ENCODE peak calls at places on chromosomes 4 and X, in four cellular contexts. E is K562, I is HCT116, S is transverse colon. P is an unnamed sample.

GRCh38 chr4:6992728-6993655 is 50.2 kb upstream of the TADA2B start:
- DNase-seq in S (no peak), E (no peak), I (no peak), P (no peak)

GRCh38 chr4:67587156-67587555 is 28.6 kb downstream of the STAP1 start:
- DNase-seq in I (no peak), E (no peak), S (no peak), P (no peak)

GRCh38 chr4:20443406-20443805 is 191.7 kb downstream of the SLIT2 start:
- DNase-seq in S (no peak), E (no peak), I (no peak), P (no peak)

GRCh38 chr4:168787334-168787733 is 222.7 kb downstream of the CBR4 start:
- DNase-seq in S (no peak), I (no peak), E (no peak), P (no peak)

GRCh38 chr4:53049528-53049927 is 187.4 kb downstream of the RASL11B start:
- DNase-seq in I (no peak), E (no peak), S (no peak), P (no peak)

GRCh38 chr4:6526696-6527095 is 48.3 kb upstream of the MAN2B2 start:
- DNase-seq in S (no peak), I (no peak), E (no peak), P (no peak)

GRCh38 chr4:4386736-4387392 is at the start of gene NSG1:
- DNase-seq in S (no peak), E (peak), I (no peak), P (no peak)

GRCh38 chr4:184664445-184665210 is 15.1 kb downstream of the PRIMPOL start:
- DNase-seq in E (peak), S (no peak), I (no peak), P (no peak)

GRCh38 chr4:2860391-2861348 is 17.0 kb downstream of the ADD1 start:
- DNase-seq in E (no peak), I (no peak), S (no peak), P (no peak)

GRCh38 chr4:89904524-89904923 is 9.9 kb downstream of the MMRN1 start:
- DNase-seq in I (no peak), E (no peak), S (no peak), P (no peak)

GRCh38 chrX:71489540-71489939 is 43.4 kb upstream of the OGT start:
- DNase-seq in E (no peak), S (no peak), I (no peak), P (no peak)

GRCh38 chr4:153440475-153440874 is 25.7 kb upstream of the TMEM131L start:
- DNase-seq in I (no peak), S (no peak), E (no peak), P (no peak)

DNA sequence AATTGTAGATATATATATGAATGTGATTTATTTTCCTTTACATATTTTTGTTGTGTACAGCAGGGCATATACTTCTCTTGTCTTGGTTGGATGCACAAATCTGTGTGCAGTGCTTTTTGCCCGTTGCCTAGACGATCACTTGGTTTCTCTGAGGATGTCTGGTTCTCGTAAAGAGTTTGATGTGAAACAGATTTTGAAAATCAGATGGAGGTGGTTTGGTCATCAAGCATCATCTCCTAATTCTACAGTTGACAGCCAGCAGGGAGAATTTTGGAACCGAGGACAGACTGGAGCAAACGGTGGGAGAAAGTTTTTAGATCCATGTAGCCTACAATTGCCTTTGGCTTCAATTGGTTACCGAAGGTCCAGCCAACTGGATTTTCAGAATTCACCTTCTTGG is 467 bp downstream of the KLHL5 start:
- DNase-seq in I (no peak), S (no peak), E (no peak), P (no peak)
- TF ChIP-seq POLR2A in I (no peak), S (no peak), E (no peak), P (no peak)

GRCh38 chr4:39931441-39931901 is 46.2 kb downstream of the PDS5A start:
- DNase-seq in S (no peak), E (no peak), I (no peak), P (no peak)

GRCh38 chr4:39936565-39937418 is 40.9 kb downstream of the PDS5A start:
- DNase-seq in S (no peak), I (no peak), E (no peak), P (no peak)

GRCh38 chr4:39932776-39933402 is 44.8 kb downstream of the PDS5A start:
- DNase-seq in E (no peak), I (no peak), S (no peak), P (no peak)

GRCh38 chr4:39937683-39938268 is 39.9 kb downstream of the PDS5A start:
- DNase-seq in E (no peak), I (no peak), S (no peak), P (no peak)

GRCh38 chr4:39933689-39934590 is 43.8 kb downstream of the PDS5A start:
- DNase-seq in E (no peak), S (no peak), I (no peak), P (no peak)
- TF ChIP-seq POLR2A in E (no peak), S (no peak), I (no peak), P (no peak)

DNA sequence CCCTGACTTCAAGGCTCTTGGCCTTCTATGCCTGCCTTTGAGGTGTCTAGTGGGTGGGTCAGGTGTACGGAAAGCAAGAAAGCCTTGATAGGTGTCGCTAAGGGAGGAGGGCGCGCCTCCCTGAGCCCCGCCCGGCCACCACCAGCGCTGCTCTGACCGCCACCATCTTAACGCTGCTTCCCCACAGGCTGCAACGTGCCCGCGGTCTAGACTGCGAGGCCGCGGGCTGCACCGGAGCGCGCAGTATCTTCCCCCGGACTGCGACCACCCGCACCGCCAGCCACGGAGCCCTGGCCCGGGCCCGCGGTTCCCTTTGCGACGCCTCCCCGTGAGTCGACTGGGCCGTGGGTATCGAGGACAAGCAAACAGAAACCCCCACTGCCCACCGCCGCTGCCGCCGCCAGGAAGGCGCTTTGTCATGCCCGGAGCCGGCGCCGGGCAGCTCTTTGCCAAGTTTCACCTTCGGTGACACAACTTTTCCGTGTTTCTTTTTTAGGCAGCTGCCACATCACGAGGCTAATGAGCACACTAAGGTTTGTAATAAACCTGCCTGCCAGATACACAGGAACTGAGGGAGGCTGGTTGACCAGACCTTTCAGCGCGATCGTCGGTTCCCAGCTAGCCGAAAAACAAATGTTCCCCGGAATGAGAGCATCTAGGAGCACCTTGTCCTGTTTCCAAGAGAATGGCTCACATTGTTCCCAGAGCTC is 335.8 kb upstream of the F9 start:
- DNase-seq in E (peak), S (peak), I (no peak), P (no peak)
- TF ChIP-seq POLR2A in E (peak), S (no peak), I (no peak), P (no peak)

DNA sequence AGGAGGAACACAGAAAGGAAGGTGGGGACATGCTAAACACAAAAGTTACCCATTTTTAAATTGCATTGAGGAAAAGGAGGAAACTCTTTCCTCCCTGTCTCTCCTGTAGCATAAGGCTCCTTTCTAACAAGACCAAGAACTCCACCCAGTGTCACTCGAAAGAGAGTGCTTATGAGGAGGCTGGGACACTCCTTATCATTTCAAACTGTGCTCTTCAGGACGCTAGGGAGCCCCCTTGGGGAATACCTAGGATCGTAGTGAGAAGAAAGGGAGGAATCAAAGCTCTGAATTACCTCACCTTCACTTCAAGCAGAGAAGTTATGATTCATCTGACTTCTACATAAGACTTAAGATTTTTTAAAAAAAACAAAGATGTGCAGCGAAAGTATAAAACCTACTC is 65.5 kb downstream of the F9 start:
- DNase-seq in I (no peak), E (no peak), S (no peak), P (no peak)
- TF ChIP-seq POLR2A in I (no peak), E (no peak), S (no peak), P (no peak)

GRCh38 chr4:189941005-189941450 is 356 bp downstream of the FRG1 start:
- DNase-seq in I (no peak), E (peak), S (no peak), P (no peak)

GRCh38 chr4:189940178-189941004 is at the start of gene FRG1:
- DNase-seq in S (peak), E (peak), I (peak), P (peak)
- TF ChIP-seq POLR2A in S (peak), E (peak), I (no peak), P (no peak)

GRCh38 chr4:72568959-72569718 is at the start of gene ADAMTS3:
- DNase-seq in E (peak), I (no peak), S (peak), P (peak)

GRCh38 chr4:72569719-72570235 is 756 bp upstream of the ADAMTS3 start:
- DNase-seq in E (no peak), S (no peak), I (no peak), P (no peak)

GRCh38 chr4:72567036-72567435 is 2.0 kb downstream of the ADAMTS3 start:
- DNase-seq in E (no peak), S (no peak), I (no peak), P (no peak)

GRCh38 chr4:72566573-72566972 is 2.4 kb downstream of the ADAMTS3 start:
- DNase-seq in S (no peak), E (no peak), I (no peak), P (no peak)

DNA sequence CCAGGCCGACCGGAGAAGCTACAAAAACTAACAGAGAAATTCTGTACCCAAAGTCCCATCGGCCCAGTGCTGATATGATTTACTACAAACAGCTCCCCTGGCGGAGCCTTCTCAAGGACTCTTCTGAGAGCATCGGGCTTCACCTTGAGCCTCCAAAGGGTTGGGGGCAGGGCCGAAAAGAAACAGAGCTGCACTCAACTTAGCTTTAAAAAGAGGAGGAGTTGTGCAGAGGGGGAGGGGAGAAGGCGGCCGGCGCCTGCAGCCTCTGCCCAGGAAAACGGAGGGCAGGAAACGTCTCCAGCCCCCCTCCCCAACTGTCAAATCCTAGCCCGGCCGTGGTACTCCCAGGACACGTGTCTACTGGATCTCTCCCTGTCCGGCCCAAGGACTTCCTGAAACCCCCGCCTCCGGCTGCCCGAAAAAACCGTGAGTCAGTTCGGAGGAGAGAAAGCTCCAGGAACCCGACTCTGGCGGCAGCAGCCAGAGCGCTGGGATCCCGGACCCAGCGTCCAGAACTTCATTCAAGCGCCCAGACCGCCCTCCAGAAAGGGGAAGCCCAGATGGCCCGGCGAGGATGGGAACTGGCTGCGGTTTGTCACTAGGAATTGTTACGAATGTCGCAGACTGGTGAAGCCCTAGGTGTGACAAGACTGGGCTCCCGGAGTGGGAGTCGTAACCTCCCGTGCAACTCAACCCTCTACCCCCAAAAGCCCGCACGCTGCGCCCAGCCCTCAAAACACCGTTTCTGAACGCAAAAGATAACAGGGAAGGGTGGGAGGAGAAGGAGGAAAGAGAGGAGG is 1.0 kb downstream of the ADAMTS3 start:
- DNase-seq in S (peak), I (no peak), E (peak), P (peak)
- TF ChIP-seq POLR2A in S (no peak), I (no peak), E (peak), P (no peak)

DNA sequence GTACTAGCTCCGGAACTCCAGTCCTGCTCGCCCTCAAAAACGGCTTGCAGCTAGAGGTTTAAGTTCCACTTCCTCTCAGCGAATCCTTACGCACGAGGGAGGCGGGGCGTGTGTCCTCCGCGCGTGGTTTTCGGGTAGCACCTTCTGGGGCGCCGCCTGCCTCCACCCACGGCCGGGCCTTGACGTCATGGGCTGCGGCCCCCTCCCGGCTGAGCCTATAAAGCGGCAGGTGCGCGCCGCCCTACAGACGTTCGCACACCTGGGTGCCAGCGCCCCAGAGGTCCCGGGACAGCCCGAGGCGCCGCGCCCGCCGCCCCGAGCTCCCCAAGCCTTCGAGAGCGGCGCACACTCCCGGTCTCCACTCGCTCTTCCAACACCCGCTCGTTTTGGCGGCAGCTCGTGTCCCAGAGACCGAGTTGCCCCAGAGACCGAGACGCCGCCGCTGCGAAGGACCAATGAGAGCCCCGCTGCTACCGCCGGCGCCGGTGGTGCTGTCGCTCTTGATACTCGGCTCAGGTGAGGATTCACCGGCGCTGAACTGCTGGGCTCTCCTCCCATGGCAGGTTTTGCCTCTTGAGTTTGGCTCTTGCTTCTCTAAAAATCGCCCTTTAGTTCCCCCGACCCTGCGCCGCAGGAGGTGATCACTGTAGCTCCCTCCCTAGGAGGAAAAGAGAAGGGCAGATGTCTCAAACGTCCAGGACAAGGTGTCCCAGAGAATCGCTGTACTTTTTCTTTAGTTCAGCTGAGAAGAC is at the start of gene AREG:
- DNase-seq in I (peak), E (peak), S (peak), P (peak)
- TF ChIP-seq POLR2A in I (peak), E (peak), S (peak), P (peak)

GRCh38 chr4:182914357-182914756 is 2.8 kb downstream of the DCTD start:
- DNase-seq in S (no peak), E (no peak), I (no peak), P (no peak)

GRCh38 chr4:182918791-182919302 is 1.7 kb upstream of the DCTD start:
- DNase-seq in E (no peak), I (no peak), S (no peak), P (no peak)

GRCh38 chr4:182918044-182918607 is 940 bp upstream of the DCTD start:
- DNase-seq in I (no peak), E (no peak), S (no peak), P (no peak)

GRCh38 chr4:182916483-182917181 is 554 bp downstream of the DCTD start:
- DNase-seq in S (peak), E (no peak), I (no peak), P (no peak)

DNA sequence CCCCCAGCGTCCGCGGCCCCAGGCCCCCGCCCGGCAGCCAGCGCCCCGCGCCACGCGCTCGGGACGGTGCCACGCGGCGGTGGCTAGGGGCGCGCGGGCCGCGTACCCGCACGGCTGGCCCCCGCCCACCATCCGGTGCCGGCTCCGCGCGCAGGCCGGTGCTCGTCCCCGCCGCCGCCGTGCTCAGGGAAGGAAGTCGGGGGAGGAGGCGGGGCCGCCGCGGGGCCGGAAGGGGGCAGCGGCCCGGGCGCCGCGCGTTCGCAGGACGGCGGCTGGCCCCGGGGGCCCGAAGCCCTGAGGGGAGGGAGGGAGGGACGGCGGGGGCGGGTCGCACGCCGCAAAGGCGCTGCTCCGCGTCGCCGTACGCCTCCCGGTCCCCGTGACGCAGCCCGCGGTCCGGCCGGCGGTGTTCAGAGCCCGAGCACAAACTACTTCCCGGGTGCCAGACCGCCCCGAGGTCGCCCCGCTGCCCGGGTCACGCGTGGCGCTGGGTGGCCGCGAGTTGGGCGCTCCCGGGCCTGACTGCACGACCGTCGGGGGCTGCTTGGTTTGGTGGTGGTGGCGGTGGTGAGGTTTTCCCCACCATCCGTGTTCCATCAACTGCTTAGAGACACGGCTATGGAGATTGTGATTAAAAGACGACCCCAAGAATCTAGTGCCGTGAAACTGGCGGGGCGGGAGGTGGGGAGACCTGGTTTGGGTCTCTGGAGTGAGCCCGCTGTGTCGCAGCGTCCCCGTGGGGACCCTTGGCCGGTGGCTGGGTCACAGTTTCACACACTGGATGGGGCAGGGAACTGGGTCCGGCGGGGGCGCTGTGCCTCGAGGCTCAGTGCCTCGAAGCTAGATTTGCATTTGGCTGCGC is at the start of gene DCTD:
- DNase-seq in E (peak), I (no peak), S (peak), P (peak)
- TF ChIP-seq POLR2A in E (peak), I (peak), S (peak), P (peak)

GRCh38 chr4:173367946-173368345 is 2.8 kb upstream of the SAP30 start:
- DNase-seq in E (no peak), S (no peak), I (no peak), P (no peak)

GRCh38 chr4:173370130-173370476 is 651 bp upstream of the SAP30 start:
- DNase-seq in I (no peak), E (peak), S (peak), P (peak)

GRCh38 chr4:173374588-173374987 is 3.8 kb downstream of the SAP30 start:
- DNase-seq in I (no peak), E (no peak), S (no peak), P (no peak)

GRCh38 chr4:173370477-173371291 is at the start of gene SAP30:
- DNase-seq in S (peak), I (peak), E (peak), P (peak)

GRCh38 chr4:173371292-173372192 is 788 bp downstream of the SAP30 start:
- DNase-seq in E (peak), I (no peak), S (peak), P (peak)
- TF ChIP-seq POLR2A in E (no peak), I (no peak), S (peak), P (no peak)

GRCh38 chr4:23900636-23901035 is 10.8 kb upstream of the PPARGC1A start:
- DNase-seq in I (no peak), S (no peak), E (no peak), P (no peak)

GRCh38 chr4:23906839-23907238 is 17.0 kb upstream of the PPARGC1A start:
- DNase-seq in E (no peak), I (no peak), S (no peak), P (no peak)

GRCh38 chr4:23902203-23902602 is 12.4 kb upstream of the PPARGC1A start:
- DNase-seq in S (no peak), E (no peak), I (no peak), P (no peak)

GRCh38 chr4:23904639-23905061 is 14.8 kb upstream of the PPARGC1A start:
- DNase-seq in I (no peak), S (no peak), E (no peak), P (no peak)

GRCh38 chr4:23903859-23904438 is 14.1 kb upstream of the PPARGC1A start:
- DNase-seq in I (no peak), S (no peak), E (no peak), P (no peak)
- TF ChIP-seq POLR2A in I (no peak), S (no peak), E (no peak), P (no peak)